ENCODE peak calls at places on chromosomes 13 and 19, in five cellular contexts. W, H, E, M and A are unnamed samples.

GRCh38 chr19:17332677-17333581 is 1.7 kb downstream of the ANO8 start:
- DNase-seq in W (no peak), H (no peak), E (peak), M (peak), A (peak)

GRCh38 chr13:39918837-39919236 is 263.4 kb downstream of the COG6 start:
- DNase-seq in W (no peak), H (no peak), E (no peak), M (peak), A (no peak)

GRCh38 chr13:73607489-73608156 is 526.6 kb downstream of the KLF12 start:
- DNase-seq in W (no peak), H (no peak), E (no peak), M (no peak), A (no peak)

GRCh38 chr13:21738636-21739035 is 67.8 kb downstream of the FGF9 start:
- DNase-seq in W (no peak), H (no peak), E (no peak), M (no peak), A (no peak)

GRCh38 chr13:74110053-74110452 is 24.2 kb downstream of the KLF12 start:
- DNase-seq in W (no peak), H (no peak), E (no peak), M (no peak), A (no peak)

GRCh38 chr19:54315956-54316355 is 3.0 kb upstream of the LILRA5 start:
- DNase-seq in W (no peak), H (no peak), E (no peak), M (no peak), A (no peak)

GRCh38 chr13:36536546-36536945 is 104.3 kb downstream of the CCNA1 start:
- DNase-seq in W (no peak), H (no peak), E (peak), M (no peak), A (no peak)

GRCh38 chr19:18197941-18198340 is 4.9 kb downstream of the MPV17L2 start:
- DNase-seq in W (no peak), H (no peak), E (no peak), M (no peak), A (no peak)

GRCh38 chr19:41928221-41928683 is at the start of gene ERFL:
- DNase-seq in W (no peak), H (no peak), E (no peak), M (no peak), A (no peak)

GRCh38 chr19:3818479-3818878 is 32.3 kb upstream of the MATK start:
- DNase-seq in W (no peak), H (no peak), E (peak), M (peak), A (no peak)

GRCh38 chr13:24261566-24261965 is 47.8 kb upstream of the C1QTNF9 start:
- DNase-seq in W (no peak), H (no peak), E (no peak), M (no peak), A (no peak)

GRCh38 chr19:12666305-12667048 is at the start of the genes MAN2B1 and WDR83:
- DNase-seq in W (peak), H (peak), E (peak), M (peak), A (peak)

GRCh38 chr19:48454150-48454730 is 1.1 kb upstream of the KCNJ14 start:
- DNase-seq in W (no peak), H (no peak), E (no peak), M (no peak), A (no peak)

GRCh38 chr13:31433201-31433600 is 233.4 kb downstream of the B3GLCT start:
- DNase-seq in W (no peak), H (no peak), E (no peak), M (no peak), A (no peak)

GRCh38 chr13:62829476-62829875 is 1413.8 kb upstream of the PCDH20 start:
- DNase-seq in W (no peak), H (no peak), E (no peak), M (no peak), A (no peak)

GRCh38 chr13:96089749-96090239 is at the start of gene HS6ST3:
- DNase-seq in W (no peak), H (peak), E (peak), M (peak), A (peak)

GRCh38 chr13:72255908-72256307 is 388.9 kb upstream of the DACH1 start:
- DNase-seq in W (no peak), H (no peak), E (peak), M (peak), A (peak)

GRCh38 chr13:79503069-79503468 is 22.1 kb downstream of the NDFIP2 start:
- DNase-seq in W (no peak), H (no peak), E (no peak), M (no peak), A (no peak)

GRCh38 chr13:32585625-32586021 is 629 bp upstream of the PDS5B start:
- DNase-seq in W (peak), H (no peak), E (no peak), M (no peak), A (peak)

GRCh38 chr13:110280231-110280813 is 26.6 kb downstream of the COL4A1 start:
- DNase-seq in W (no peak), H (peak), E (no peak), M (no peak), A (no peak)
- TF ChIP-seq CTCF in W (no peak), H (no peak), E (no peak), M (no peak), A (no peak)

GRCh38 chr13:65613004-65613403 is 1617.1 kb downstream of the PCDH9 start:
- DNase-seq in W (no peak), H (no peak), E (no peak), M (no peak), A (no peak)
- TF ChIP-seq CTCF in W (no peak), H (no peak), E (peak), M (peak), A (peak)

GRCh38 chr19:412356-413355 is 3.7 kb upstream of the C2CD4C start:
- DNase-seq in W (no peak), H (no peak), E (no peak), M (no peak), A (peak)
- TF ChIP-seq CTCF in W (no peak), H (no peak), E (no peak), M (no peak), A (no peak)

DNA sequence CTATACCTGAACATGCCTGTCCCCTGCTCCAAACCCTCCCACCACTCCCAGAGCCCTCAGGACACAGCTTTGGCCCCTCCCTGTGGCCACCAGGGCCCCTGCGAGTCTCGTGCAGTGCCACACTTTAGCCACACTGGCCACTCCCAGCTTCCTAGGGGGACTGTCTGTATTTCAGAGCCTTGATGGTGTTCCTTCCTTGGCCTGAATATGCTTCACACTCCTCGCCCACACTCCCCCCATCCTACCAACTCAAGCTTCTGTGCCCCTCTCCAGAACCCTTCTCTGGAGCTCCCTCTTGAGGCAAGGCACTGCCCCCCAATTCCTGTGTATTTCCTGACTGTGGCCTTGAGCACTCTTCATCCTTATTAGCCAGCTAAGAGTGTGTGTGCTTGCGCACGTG is 80.2 kb downstream of the DPF1 start:
- DNase-seq in W (no peak), H (no peak), E (no peak), M (no peak), A (no peak)
- TF ChIP-seq CTCF in W (peak), H (no peak), E (peak), M (peak), A (no peak)

DNA sequence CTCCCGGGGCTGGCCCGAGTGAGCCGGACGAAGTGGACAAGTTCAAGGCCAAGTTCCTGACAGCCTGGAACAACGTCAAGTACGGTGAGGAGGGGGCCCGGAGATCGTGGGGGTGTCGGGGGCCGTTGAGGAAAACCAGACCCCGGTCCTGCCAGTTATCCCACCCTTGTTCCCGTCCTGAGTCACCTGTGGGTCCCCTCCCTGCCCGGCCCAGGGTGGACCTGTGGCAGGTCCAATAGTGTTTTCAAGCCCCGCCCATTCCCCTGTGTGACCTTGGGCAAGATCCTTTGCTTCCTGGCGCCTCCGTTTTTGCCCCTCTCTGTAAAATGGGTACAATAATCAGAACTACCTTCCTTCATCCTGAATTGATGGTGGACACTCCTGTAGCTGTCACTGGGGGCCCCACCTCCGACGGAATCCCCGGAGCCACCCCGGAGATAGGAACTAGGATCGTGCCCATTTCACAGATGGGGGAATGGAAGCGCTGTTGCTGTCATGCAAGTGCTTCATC is 593 bp downstream of the ATG4D start:
- DNase-seq in W (no peak), H (no peak), E (no peak), M (no peak), A (no peak)
- TF ChIP-seq CTCF in W (no peak), H (no peak), E (no peak), M (no peak), A (no peak)

DNA sequence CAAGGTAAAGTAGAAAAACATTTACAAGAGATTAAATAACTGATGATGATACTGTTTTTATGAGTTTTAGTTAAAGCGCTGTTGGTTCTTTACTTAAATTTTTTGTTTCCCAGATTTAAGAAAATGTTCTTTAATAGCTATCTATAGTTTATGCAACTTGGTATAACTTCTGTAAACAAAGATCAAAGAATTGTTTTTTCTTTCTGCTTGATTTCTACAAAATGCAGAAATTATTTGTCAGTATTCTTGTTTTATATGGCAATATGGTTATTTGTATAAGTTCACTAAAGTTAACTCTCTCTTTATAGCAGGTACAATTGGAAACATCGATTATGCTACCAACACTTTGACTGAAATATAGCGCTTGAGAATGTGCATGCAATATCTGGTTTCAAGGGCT is 2465.1 kb upstream of the PCDH20 start:
- DNase-seq in W (no peak), H (no peak), E (no peak), M (no peak), A (no peak)
- TF ChIP-seq CTCF in W (no peak), H (no peak), E (no peak), M (no peak), A (no peak)

GRCh38 chr13:20525144-20525600 is 485 bp downstream of the CRYL1 start:
- DNase-seq in W (peak), H (peak), E (no peak), M (peak), A (peak)
- TF ChIP-seq CTCF in W (no peak), H (no peak), E (no peak), M (no peak), A (no peak)

GRCh38 chr13:103066991-103067390 is 774 bp upstream of the SLC10A2 start:
- DNase-seq in W (no peak), H (no peak), E (no peak), M (no peak), A (no peak)

GRCh38 chr13:103066079-103066880 is at the start of gene SLC10A2:
- DNase-seq in W (no peak), H (no peak), E (no peak), M (no peak), A (no peak)

GRCh38 chr13:103063376-103063775 is 2.8 kb downstream of the SLC10A2 start:
- DNase-seq in W (no peak), H (no peak), E (no peak), M (no peak), A (no peak)

GRCh38 chr13:103062079-103062478 is 4.1 kb downstream of the SLC10A2 start:
- DNase-seq in W (no peak), H (no peak), E (no peak), M (no peak), A (no peak)

DNA sequence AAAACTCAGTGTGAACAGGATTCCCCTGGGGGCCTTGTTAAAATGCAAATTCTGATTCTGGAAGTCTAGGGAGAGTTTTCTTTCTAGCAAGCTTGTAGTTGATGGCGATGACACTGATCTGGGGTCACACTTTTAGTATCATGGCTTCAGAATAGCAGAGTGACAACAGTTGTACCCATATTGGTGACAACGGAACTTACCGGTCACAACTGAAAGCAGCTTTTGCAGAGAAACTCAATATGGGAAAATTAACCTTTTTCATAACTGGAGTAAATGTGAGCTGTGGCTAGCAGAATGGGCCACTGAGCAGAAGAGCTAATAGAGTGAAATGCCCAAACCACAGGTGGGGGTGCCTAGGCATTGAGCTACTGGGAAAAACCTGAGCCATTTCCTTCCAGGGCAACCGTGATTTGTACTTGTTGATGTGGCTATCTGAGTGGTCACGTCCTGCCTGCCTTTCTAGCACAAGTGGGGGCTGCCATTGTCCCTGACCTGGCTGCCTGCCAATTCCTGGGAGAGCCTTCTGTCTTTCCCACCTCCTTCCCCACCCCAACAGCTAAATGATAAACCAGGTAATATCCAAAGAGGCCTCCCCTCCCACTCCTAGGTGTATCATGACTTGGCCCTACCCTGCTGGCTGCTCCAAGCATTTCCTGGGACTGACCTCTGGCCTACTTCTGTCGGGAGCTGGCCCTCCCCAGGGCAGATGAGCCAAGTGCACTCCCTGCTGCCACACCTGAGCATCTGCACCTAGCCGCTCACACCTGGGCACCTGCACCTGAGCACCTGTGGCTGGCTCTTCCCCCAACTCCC is 1.7 kb upstream of the SLC10A2 start:
- DNase-seq in W (peak), H (no peak), E (no peak), M (no peak), A (no peak)
- TF ChIP-seq CTCF in W (no peak), H (no peak), E (no peak), M (no peak), A (no peak)